ENCODE peak calls at places on chromosome 5, in ten cellular contexts. One of them, this sample, is unnamed.

GRCh38 chr5:153321478-153321877 is 169.0 kb upstream of the GRIA1 start:
- DNase-seq in Caki2: no peak
- DNase-seq in midbrain: no peak
- DNase-seq in astrocyte of the cerebellum: no peak
- DNase-seq in GM04503: no peak
- DNase-seq in esophagus squamous epithelium: no peak
- DNase-seq in activated CD4-positive, CD25-positive, alpha-beta regulatory T cell: no peak
- DNase-seq in T-helper 2 cell: no peak
- DNase-seq in T-helper 9 cell: no peak
- DNase-seq in PC-3: no peak
- DNase-seq in this sample: no peak

GRCh38 chr5:61603211-61603908 is 271.3 kb downstream of the ZSWIM6 start:
- DNase-seq in Caki2: no peak
- DNase-seq in midbrain: peak
- DNase-seq in astrocyte of the cerebellum: no peak
- DNase-seq in GM04503: no peak
- DNase-seq in esophagus squamous epithelium: no peak
- DNase-seq in activated CD4-positive, CD25-positive, alpha-beta regulatory T cell: no peak
- DNase-seq in T-helper 2 cell: no peak
- DNase-seq in T-helper 9 cell: no peak
- DNase-seq in PC-3: peak
- DNase-seq in this sample: no peak

GRCh38 chr5:80289320-80289719 is 30.5 kb upstream of the SPZ1 start:
- DNase-seq in Caki2: no peak
- DNase-seq in midbrain: no peak
- DNase-seq in astrocyte of the cerebellum: no peak
- DNase-seq in GM04503: no peak
- DNase-seq in esophagus squamous epithelium: no peak
- DNase-seq in activated CD4-positive, CD25-positive, alpha-beta regulatory T cell: no peak
- DNase-seq in T-helper 2 cell: no peak
- DNase-seq in T-helper 9 cell: no peak
- DNase-seq in PC-3: no peak
- DNase-seq in this sample: no peak

GRCh38 chr5:154701181-154701580 is 54.0 kb upstream of the LARP1 start:
- DNase-seq in Caki2: no peak
- DNase-seq in midbrain: no peak
- DNase-seq in astrocyte of the cerebellum: no peak
- DNase-seq in GM04503: no peak
- DNase-seq in esophagus squamous epithelium: no peak
- DNase-seq in activated CD4-positive, CD25-positive, alpha-beta regulatory T cell: no peak
- DNase-seq in T-helper 2 cell: no peak
- DNase-seq in T-helper 9 cell: no peak
- DNase-seq in PC-3: no peak
- DNase-seq in this sample: no peak

GRCh38 chr5:141725909-141726308 is 43.9 kb upstream of the ARAP3 start:
- DNase-seq in Caki2: peak
- DNase-seq in midbrain: no peak
- DNase-seq in astrocyte of the cerebellum: no peak
- DNase-seq in GM04503: no peak
- DNase-seq in esophagus squamous epithelium: no peak
- DNase-seq in activated CD4-positive, CD25-positive, alpha-beta regulatory T cell: no peak
- DNase-seq in T-helper 2 cell: no peak
- DNase-seq in T-helper 9 cell: no peak
- DNase-seq in PC-3: peak
- DNase-seq in this sample: no peak

GRCh38 chr5:134526483-134527155 is 1.1 kb downstream of the JADE2 start:
- DNase-seq in Caki2: peak
- DNase-seq in midbrain: peak
- DNase-seq in astrocyte of the cerebellum: no peak
- DNase-seq in GM04503: no peak
- DNase-seq in esophagus squamous epithelium: peak
- DNase-seq in activated CD4-positive, CD25-positive, alpha-beta regulatory T cell: peak
- DNase-seq in T-helper 2 cell: peak
- DNase-seq in T-helper 9 cell: peak
- DNase-seq in PC-3: peak
- DNase-seq in this sample: peak

GRCh38 chr5:136015966-136016365 is 12.8 kb upstream of the TGFBI start:
- DNase-seq in Caki2: no peak
- DNase-seq in midbrain: no peak
- DNase-seq in astrocyte of the cerebellum: no peak
- DNase-seq in GM04503: no peak
- DNase-seq in esophagus squamous epithelium: no peak
- DNase-seq in activated CD4-positive, CD25-positive, alpha-beta regulatory T cell: no peak
- DNase-seq in T-helper 2 cell: no peak
- DNase-seq in T-helper 9 cell: no peak
- DNase-seq in PC-3: no peak
- DNase-seq in this sample: no peak

GRCh38 chr5:113336975-113337374 is 97.8 kb downstream of the TSSK1B start:
- DNase-seq in Caki2: peak
- DNase-seq in midbrain: peak
- DNase-seq in astrocyte of the cerebellum: peak
- DNase-seq in GM04503: no peak
- DNase-seq in esophagus squamous epithelium: no peak
- DNase-seq in activated CD4-positive, CD25-positive, alpha-beta regulatory T cell: no peak
- DNase-seq in T-helper 2 cell: no peak
- DNase-seq in T-helper 9 cell: no peak
- DNase-seq in PC-3: peak
- DNase-seq in this sample: no peak

GRCh38 chr5:131389869-131390265 is 126.0 kb downstream of the CDC42SE2 start:
- DNase-seq in Caki2: no peak
- DNase-seq in midbrain: no peak
- DNase-seq in astrocyte of the cerebellum: no peak
- DNase-seq in GM04503: no peak
- DNase-seq in esophagus squamous epithelium: no peak
- DNase-seq in activated CD4-positive, CD25-positive, alpha-beta regulatory T cell: no peak
- DNase-seq in T-helper 2 cell: no peak
- DNase-seq in T-helper 9 cell: no peak
- DNase-seq in PC-3: no peak
- DNase-seq in this sample: no peak

GRCh38 chr5:2659071-2659470 is 92.4 kb downstream of the IRX2 start:
- DNase-seq in Caki2: no peak
- DNase-seq in midbrain: no peak
- DNase-seq in astrocyte of the cerebellum: no peak
- DNase-seq in GM04503: no peak
- DNase-seq in esophagus squamous epithelium: no peak
- DNase-seq in activated CD4-positive, CD25-positive, alpha-beta regulatory T cell: no peak
- DNase-seq in T-helper 2 cell: no peak
- DNase-seq in T-helper 9 cell: no peak
- DNase-seq in PC-3: no peak
- DNase-seq in this sample: no peak

GRCh38 chr5:176789873-176790615 is 20.3 kb upstream of the UNC5A start:
- DNase-seq in Caki2: no peak
- DNase-seq in midbrain: no peak
- DNase-seq in astrocyte of the cerebellum: no peak
- DNase-seq in GM04503: no peak
- DNase-seq in esophagus squamous epithelium: no peak
- DNase-seq in activated CD4-positive, CD25-positive, alpha-beta regulatory T cell: no peak
- DNase-seq in T-helper 2 cell: no peak
- DNase-seq in T-helper 9 cell: no peak
- DNase-seq in PC-3: peak
- DNase-seq in this sample: no peak

GRCh38 chr5:149544199-149544472 is 7.1 kb downstream of the CSNK1A1 start:
- DNase-seq in Caki2: no peak
- DNase-seq in midbrain: no peak
- DNase-seq in astrocyte of the cerebellum: no peak
- DNase-seq in GM04503: no peak
- DNase-seq in esophagus squamous epithelium: no peak
- DNase-seq in activated CD4-positive, CD25-positive, alpha-beta regulatory T cell: no peak
- DNase-seq in T-helper 2 cell: no peak
- DNase-seq in T-helper 9 cell: no peak
- DNase-seq in PC-3: no peak
- DNase-seq in this sample: no peak

GRCh38 chr5:10988637-10989036 is 227.6 kb upstream of the DAP start:
- DNase-seq in Caki2: no peak
- DNase-seq in midbrain: peak
- DNase-seq in astrocyte of the cerebellum: no peak
- DNase-seq in GM04503: no peak
- DNase-seq in esophagus squamous epithelium: no peak
- DNase-seq in activated CD4-positive, CD25-positive, alpha-beta regulatory T cell: no peak
- DNase-seq in T-helper 2 cell: no peak
- DNase-seq in T-helper 9 cell: no peak
- DNase-seq in PC-3: no peak
- DNase-seq in this sample: no peak

GRCh38 chr5:15241216-15241821 is 258.7 kb upstream of the FBXL7 start:
- DNase-seq in Caki2: no peak
- DNase-seq in midbrain: no peak
- DNase-seq in astrocyte of the cerebellum: no peak
- DNase-seq in GM04503: no peak
- DNase-seq in esophagus squamous epithelium: no peak
- DNase-seq in activated CD4-positive, CD25-positive, alpha-beta regulatory T cell: no peak
- DNase-seq in T-helper 2 cell: no peak
- DNase-seq in T-helper 9 cell: no peak
- DNase-seq in PC-3: no peak
- DNase-seq in this sample: no peak

GRCh38 chr5:149389552-149390495 is 10.7 kb upstream of the IL17B start:
- DNase-seq in Caki2: no peak
- DNase-seq in midbrain: no peak
- DNase-seq in astrocyte of the cerebellum: no peak
- DNase-seq in GM04503: no peak
- DNase-seq in esophagus squamous epithelium: no peak
- DNase-seq in activated CD4-positive, CD25-positive, alpha-beta regulatory T cell: no peak
- DNase-seq in T-helper 2 cell: no peak
- DNase-seq in T-helper 9 cell: no peak
- DNase-seq in PC-3: no peak
- DNase-seq in this sample: no peak

GRCh38 chr5:143031781-143032724 is 261.9 kb downstream of the ARHGAP26 start:
- DNase-seq in Caki2: no peak
- DNase-seq in midbrain: no peak
- DNase-seq in astrocyte of the cerebellum: no peak
- DNase-seq in GM04503: no peak
- DNase-seq in esophagus squamous epithelium: no peak
- DNase-seq in activated CD4-positive, CD25-positive, alpha-beta regulatory T cell: no peak
- DNase-seq in T-helper 2 cell: no peak
- DNase-seq in T-helper 9 cell: no peak
- DNase-seq in PC-3: peak
- DNase-seq in this sample: no peak

GRCh38 chr5:28576022-28576421 is 1537.6 kb upstream of the CDH9 start:
- DNase-seq in Caki2: no peak
- DNase-seq in midbrain: no peak
- DNase-seq in astrocyte of the cerebellum: no peak
- DNase-seq in GM04503: no peak
- DNase-seq in esophagus squamous epithelium: no peak
- DNase-seq in activated CD4-positive, CD25-positive, alpha-beta regulatory T cell: no peak
- DNase-seq in T-helper 2 cell: no peak
- DNase-seq in T-helper 9 cell: no peak
- DNase-seq in PC-3: peak
- DNase-seq in this sample: no peak

GRCh38 chr5:73354406-73354805 is 94.2 kb downstream of the FOXD1 start:
- DNase-seq in Caki2: no peak
- DNase-seq in midbrain: no peak
- DNase-seq in astrocyte of the cerebellum: no peak
- DNase-seq in GM04503: no peak
- DNase-seq in esophagus squamous epithelium: no peak
- DNase-seq in activated CD4-positive, CD25-positive, alpha-beta regulatory T cell: no peak
- DNase-seq in T-helper 2 cell: no peak
- DNase-seq in T-helper 9 cell: no peak
- DNase-seq in PC-3: no peak
- DNase-seq in this sample: no peak

GRCh38 chr5:78746990-78747389 is 98.4 kb upstream of the LHFPL2 start:
- DNase-seq in Caki2: no peak
- DNase-seq in midbrain: no peak
- DNase-seq in astrocyte of the cerebellum: no peak
- DNase-seq in GM04503: no peak
- DNase-seq in esophagus squamous epithelium: no peak
- DNase-seq in activated CD4-positive, CD25-positive, alpha-beta regulatory T cell: no peak
- DNase-seq in T-helper 2 cell: no peak
- DNase-seq in T-helper 9 cell: no peak
- DNase-seq in PC-3: no peak
- DNase-seq in this sample: no peak

GRCh38 chr5:1661831-1662558 is 137.6 kb downstream of the MRPL36 start:
- DNase-seq in Caki2: no peak
- DNase-seq in midbrain: no peak
- DNase-seq in astrocyte of the cerebellum: no peak
- DNase-seq in GM04503: no peak
- DNase-seq in esophagus squamous epithelium: no peak
- DNase-seq in activated CD4-positive, CD25-positive, alpha-beta regulatory T cell: no peak
- DNase-seq in T-helper 2 cell: no peak
- DNase-seq in T-helper 9 cell: no peak
- DNase-seq in PC-3: no peak
- DNase-seq in this sample: no peak

GRCh38 chr5:1884638-1885475 is 2.1 kb upstream of the IRX4 start:
- DNase-seq in Caki2: no peak
- DNase-seq in midbrain: no peak
- DNase-seq in astrocyte of the cerebellum: no peak
- DNase-seq in GM04503: no peak
- DNase-seq in esophagus squamous epithelium: no peak
- DNase-seq in activated CD4-positive, CD25-positive, alpha-beta regulatory T cell: no peak
- DNase-seq in T-helper 2 cell: no peak
- DNase-seq in T-helper 9 cell: no peak
- DNase-seq in PC-3: no peak
- DNase-seq in this sample: no peak

GRCh38 chr5:43555895-43556606 is 826 bp downstream of the PAIP1 start:
- DNase-seq in Caki2: peak
- DNase-seq in midbrain: peak
- DNase-seq in astrocyte of the cerebellum: no peak
- DNase-seq in GM04503: no peak
- DNase-seq in esophagus squamous epithelium: no peak
- DNase-seq in activated CD4-positive, CD25-positive, alpha-beta regulatory T cell: peak
- DNase-seq in T-helper 2 cell: peak
- DNase-seq in T-helper 9 cell: peak
- DNase-seq in PC-3: peak
- DNase-seq in this sample: peak

GRCh38 chr5:154523104-154523503 is 45.1 kb upstream of the HAND1 start:
- DNase-seq in Caki2: no peak
- DNase-seq in midbrain: no peak
- DNase-seq in astrocyte of the cerebellum: no peak
- DNase-seq in GM04503: no peak
- DNase-seq in esophagus squamous epithelium: no peak
- DNase-seq in activated CD4-positive, CD25-positive, alpha-beta regulatory T cell: no peak
- DNase-seq in T-helper 2 cell: no peak
- DNase-seq in T-helper 9 cell: no peak
- DNase-seq in PC-3: no peak
- DNase-seq in this sample: no peak

GRCh38 chr5:136036991-136037705 is 8.4 kb downstream of the TGFBI start:
- DNase-seq in Caki2: no peak
- DNase-seq in midbrain: no peak
- DNase-seq in astrocyte of the cerebellum: peak
- DNase-seq in GM04503: peak
- DNase-seq in esophagus squamous epithelium: no peak
- DNase-seq in activated CD4-positive, CD25-positive, alpha-beta regulatory T cell: no peak
- DNase-seq in T-helper 2 cell: no peak
- DNase-seq in T-helper 9 cell: peak
- DNase-seq in PC-3: peak
- DNase-seq in this sample: peak

GRCh38 chr5:176671399-176671798 is 24.1 kb downstream of the TSPAN17 start:
- DNase-seq in Caki2: no peak
- DNase-seq in midbrain: no peak
- DNase-seq in astrocyte of the cerebellum: no peak
- DNase-seq in GM04503: no peak
- DNase-seq in esophagus squamous epithelium: no peak
- DNase-seq in activated CD4-positive, CD25-positive, alpha-beta regulatory T cell: no peak
- DNase-seq in T-helper 2 cell: no peak
- DNase-seq in T-helper 9 cell: no peak
- DNase-seq in PC-3: no peak
- DNase-seq in this sample: no peak

GRCh38 chr5:169272731-169273401 is 28.1 kb downstream of the SLIT3 start:
- DNase-seq in Caki2: peak
- DNase-seq in midbrain: no peak
- DNase-seq in astrocyte of the cerebellum: peak
- DNase-seq in GM04503: no peak
- DNase-seq in esophagus squamous epithelium: no peak
- DNase-seq in activated CD4-positive, CD25-positive, alpha-beta regulatory T cell: no peak
- DNase-seq in T-helper 2 cell: no peak
- DNase-seq in T-helper 9 cell: no peak
- DNase-seq in PC-3: no peak
- DNase-seq in this sample: no peak

GRCh38 chr5:122077451-122078115 is 476 bp downstream of the LOX start:
- DNase-seq in Caki2: peak
- DNase-seq in midbrain: no peak
- DNase-seq in astrocyte of the cerebellum: no peak
- DNase-seq in GM04503: no peak
- DNase-seq in esophagus squamous epithelium: no peak
- DNase-seq in activated CD4-positive, CD25-positive, alpha-beta regulatory T cell: no peak
- DNase-seq in T-helper 2 cell: no peak
- DNase-seq in T-helper 9 cell: no peak
- DNase-seq in PC-3: peak
- DNase-seq in this sample: no peak

GRCh38 chr5:145243016-145243415 is 592.1 kb downstream of the PRELID2 start:
- DNase-seq in Caki2: no peak
- DNase-seq in midbrain: no peak
- DNase-seq in astrocyte of the cerebellum: peak
- DNase-seq in GM04503: no peak
- DNase-seq in esophagus squamous epithelium: no peak
- DNase-seq in activated CD4-positive, CD25-positive, alpha-beta regulatory T cell: no peak
- DNase-seq in T-helper 2 cell: no peak
- DNase-seq in T-helper 9 cell: no peak
- DNase-seq in PC-3: no peak
- DNase-seq in this sample: no peak

This sample was measured in T-helper 22 cell.